ENCODE peak calls at places on chromosomes 4 and X, in five cellular contexts. K is breast epithelium, G is OCI-LY7, N is MM.1S, Q is left lung. Z is an unnamed sample. For H3K36me3, the result is how much of the 10 kb centered on the place peaks cover.

GRCh38 chrX:148774276-148774675 is 273.9 kb downstream of the AFF2 start:
- DNase-seq in K (no peak), G (no peak), N (no peak), Q (no peak), Z (no peak)

GRCh38 chr4:64584981-64585557 is 175.8 kb upstream of the TECRL start:
- DNase-seq in K (no peak), G (peak), N (peak), Q (no peak), Z (no peak)

GRCh38 chr4:148686449-148686848 is 244.2 kb upstream of the NR3C2 start:
- DNase-seq in K (no peak), G (no peak), N (no peak), Q (no peak), Z (no peak)

GRCh38 chrX:87583679-87584078 is 66.1 kb downstream of the KLHL4 start:
- DNase-seq in K (no peak), G (peak), N (peak), Q (no peak), Z (peak)

GRCh38 chr4:106095408-106095807 is 200.1 kb downstream of the NPNT start:
- DNase-seq in K (no peak), G (no peak), N (no peak), Q (no peak), Z (no peak)

GRCh38 chr4:86968477-86969015 is 33.7 kb downstream of the AFF1 start:
- DNase-seq in K (no peak), G (no peak), N (no peak), Q (no peak), Z (no peak)

GRCh38 chr4:185318679-185319078 is 77.0 kb downstream of the LRP2BP start:
- DNase-seq in K (no peak), G (no peak), N (peak), Q (no peak), Z (no peak)

GRCh38 chr4:106502106-106502699 is 133.6 kb upstream of the GIMD1 start:
- DNase-seq in K (no peak), G (peak), N (peak), Q (peak), Z (no peak)

GRCh38 chr4:14908635-14909034 is 93.6 kb upstream of the CPEB2 start:
- DNase-seq in K (no peak), G (no peak), N (peak), Q (no peak), Z (no peak)

GRCh38 chrX:106247162-106247561 is 79.1 kb downstream of the PWWP3B start:
- DNase-seq in K (no peak), G (no peak), N (no peak), Q (no peak), Z (no peak)

GRCh38 chr4:155541716-155542115 is 124.9 kb upstream of the GUCY1A1 start:
- DNase-seq in K (no peak), G (no peak), N (no peak), Q (no peak), Z (no peak)

GRCh38 chr4:185726931-185727330 is 85.1 kb downstream of the SORBS2 start:
- DNase-seq in K (no peak), G (no peak), N (no peak), Q (no peak), Z (no peak)

GRCh38 chrX:40644175-40644574 is 3.2 kb downstream of the CXorf38 start:
- DNase-seq in K (no peak), G (peak), N (no peak), Q (no peak), Z (peak)

GRCh38 chr4:107743532-107743931 is 23.5 kb upstream of the PAPSS1 start:
- DNase-seq in K (no peak), G (no peak), N (peak), Q (no peak), Z (no peak)

GRCh38 chrX:17876135-17876534 is 15.0 kb upstream of the RAI2 start:
- DNase-seq in K (no peak), G (no peak), N (no peak), Q (no peak), Z (no peak)

GRCh38 chr4:108730579-108730978 is 32.3 kb downstream of the ETNPPL start:
- DNase-seq in K (no peak), G (no peak), N (no peak), Q (no peak), Z (no peak)

GRCh38 chrX:132716006-132716405 is 227.2 kb upstream of the MBNL3 start:
- DNase-seq in K (no peak), G (no peak), N (no peak), Q (no peak), Z (no peak)

GRCh38 chrX:138769918-138770317 is 58.4 kb upstream of the FGF13 start:
- DNase-seq in K (no peak), G (no peak), N (no peak), Q (no peak), Z (no peak)

GRCh38 chr4:4417886-4418285 is 31.0 kb downstream of the NSG1 start:
- DNase-seq in K (no peak), G (no peak), N (no peak), Q (no peak), Z (peak)

GRCh38 chr4:33302298-33302697 is 2582.1 kb downstream of the PCDH7 start:
- DNase-seq in K (no peak), G (no peak), N (no peak), Q (no peak), Z (no peak)

GRCh38 chr4:72067051-72067450 is 35.3 kb downstream of the NPFFR2 start:
- DNase-seq in K (no peak), G (no peak), N (no peak), Q (no peak), Z (no peak)

GRCh38 chrX:66684196-66684595 is 45.3 kb upstream of the EDA2R start:
- DNase-seq in K (no peak), G (no peak), N (no peak), Q (no peak), Z (no peak)

DNA sequence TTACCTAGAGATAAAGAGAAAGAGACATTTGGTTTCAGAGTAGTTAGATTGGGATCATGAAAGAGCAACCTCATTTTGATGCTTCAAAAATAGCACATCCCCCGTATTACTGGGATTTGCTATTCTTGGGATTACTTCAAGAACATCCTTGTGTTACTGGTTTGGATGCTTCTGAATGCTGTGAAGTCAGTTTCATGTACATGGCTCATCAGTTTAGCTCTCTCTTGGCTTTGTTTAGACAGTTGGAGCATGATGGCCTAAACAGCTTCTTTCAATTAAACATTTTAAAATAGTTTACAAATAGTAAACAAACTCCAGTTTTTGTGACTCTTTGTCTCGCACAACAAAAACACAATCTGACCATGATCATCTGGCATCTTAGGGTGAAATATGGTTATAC is 23.9 kb downstream of the HTT start:
- DNase-seq in K (no peak), G (no peak), N (no peak), Q (no peak), Z (no peak)
- H3K36me3 ChIP-seq in K (under half), G (half or more), N (under half), Q (under half), Z (under half)

DNA sequence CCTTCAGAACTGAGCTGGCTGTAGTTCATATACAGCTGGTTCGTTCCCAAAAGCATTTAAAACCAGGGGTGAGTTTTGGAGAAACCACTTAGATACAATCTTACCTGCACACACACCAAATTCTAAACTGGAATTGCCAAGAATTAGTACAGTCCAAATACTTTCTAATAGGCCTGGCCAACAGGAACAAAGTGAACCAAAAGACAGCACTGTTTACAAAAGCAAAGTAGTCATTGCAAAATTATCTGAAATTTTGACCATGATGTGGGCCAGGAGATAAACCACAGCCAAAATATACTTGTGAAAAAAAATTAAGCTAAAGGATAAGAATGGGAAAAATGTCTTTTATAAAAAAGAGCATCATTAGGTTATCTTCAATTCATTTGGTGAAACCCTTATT is 37.9 kb upstream of the NAP1L5 start:
- DNase-seq in K (no peak), G (no peak), N (no peak), Q (no peak), Z (no peak)
- H3K36me3 ChIP-seq in K (under half), G (under half), N (under half), Q (under half), Z (under half)

DNA sequence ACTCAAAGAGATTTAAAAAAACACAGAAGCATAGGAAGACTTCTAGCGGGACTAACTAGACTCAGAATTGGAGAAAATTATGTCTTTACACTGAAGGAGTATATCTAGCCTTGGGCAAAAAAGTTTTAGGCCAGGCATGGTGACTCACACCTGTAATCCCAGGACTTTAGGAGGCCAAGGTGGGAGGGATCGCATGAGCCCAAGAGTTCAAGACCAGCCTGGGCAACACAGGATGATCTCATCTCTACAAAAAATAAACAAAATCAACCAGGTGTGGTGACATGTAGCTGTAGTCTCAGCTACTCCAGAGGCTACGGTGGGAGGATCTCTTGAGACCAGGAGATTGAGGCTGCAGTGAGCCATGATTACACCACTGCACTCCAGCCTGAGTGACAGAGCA is 99.5 kb downstream of the NEUROG2 start:
- DNase-seq in K (no peak), G (no peak), N (no peak), Q (no peak), Z (no peak)
- H3K36me3 ChIP-seq in K (under half), G (under half), N (under half), Q (under half), Z (under half)

GRCh38 chrX:24207826-24208225 is 58.3 kb downstream of the ZFX start:
- DNase-seq in K (no peak), G (no peak), N (no peak), Q (no peak), Z (no peak)

GRCh38 chrX:24214568-24214967 is 65.0 kb downstream of the ZFX start:
- DNase-seq in K (no peak), G (no peak), N (no peak), Q (no peak), Z (no peak)

GRCh38 chrX:24208494-24209240 is 59.1 kb downstream of the ZFX start:
- DNase-seq in K (no peak), G (no peak), N (no peak), Q (no peak), Z (no peak)

GRCh38 chrX:24215282-24215681 is 65.8 kb downstream of the ZFX start:
- DNase-seq in K (no peak), G (no peak), N (no peak), Q (no peak), Z (no peak)

DNA sequence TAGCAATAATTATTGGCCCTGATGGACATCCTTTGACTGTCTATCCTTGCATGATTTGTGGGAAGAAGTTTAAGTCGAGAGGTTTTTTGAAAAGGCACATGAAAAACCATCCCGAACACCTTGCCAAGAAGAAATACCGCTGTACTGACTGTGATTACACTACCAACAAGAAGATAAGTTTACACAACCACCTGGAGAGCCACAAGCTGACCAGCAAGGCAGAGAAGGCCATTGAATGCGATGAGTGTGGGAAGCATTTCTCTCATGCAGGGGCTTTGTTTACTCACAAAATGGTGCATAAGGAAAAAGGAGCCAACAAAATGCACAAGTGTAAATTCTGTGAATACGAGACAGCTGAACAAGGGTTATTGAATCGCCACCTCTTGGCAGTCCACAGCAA is 60.7 kb downstream of the ZFX start:
- DNase-seq in K (no peak), G (no peak), N (no peak), Q (no peak), Z (no peak)
- H3K36me3 ChIP-seq in K (under half), G (half or more), N (under half), Q (under half), Z (under half)

Z was measured in SJSA1.